ENCODE peak calls at places on chromosomes 12 and 14, in six cellular contexts. W is body of pancreas; J is brain microvascular endothelial cell; I is naive thymus-derived CD4-positive, alpha-beta T cell; K is transverse colon; Q is lung. L is an unnamed sample.

GRCh38 chr12:12376636-12377448 is 20.0 kb downstream of the BORCS5 start:
- DNase-seq in W (peak; percentile 69), J (peak; percentile 18), I (peak; percentile 82), K (no peak), Q (no peak), L (no peak)

GRCh38 chr12:122738561-122738960 is 7.9 kb upstream of the HCAR1 start:
- DNase-seq in W (no peak), J (no peak), I (no peak), K (no peak), Q (no peak), L (no peak)

GRCh38 chr12:105369014-105369413 is 38.5 kb downstream of the C12orf75 start:
- DNase-seq in W (no peak), J (peak; percentile 42), I (no peak), K (no peak), Q (no peak), L (no peak)

GRCh38 chr12:57018906-57019305 is 2.6 kb upstream of the TAC3 start:
- DNase-seq in W (no peak), J (no peak), I (no peak), K (no peak), Q (no peak), L (no peak)

GRCh38 chr14:61466249-61466904 is 145.0 kb downstream of the PRKCH start:
- DNase-seq in W (peak; percentile 54), J (peak; percentile 98), I (no peak), K (peak; percentile 51), Q (peak; percentile 45), L (peak; percentile 73)

GRCh38 chr12:6934110-6934509 is 6.4 kb downstream of the ATN1 start:
- DNase-seq in W (no peak), J (no peak), I (no peak), K (no peak), Q (no peak), L (no peak)

GRCh38 chr14:47435331-47435965 is 240.0 kb downstream of the MDGA2 start:
- DNase-seq in W (no peak), J (no peak), I (no peak), K (no peak), Q (no peak), L (no peak)

GRCh38 chr12:42483534-42483857 is 106.0 kb downstream of the PRICKLE1 start:
- DNase-seq in W (no peak), J (no peak), I (no peak), K (peak; percentile 35), Q (no peak), L (peak; percentile 60)

GRCh38 chr14:104280902-104281767 is 142.7 kb downstream of the KIF26A start:
- DNase-seq in W (peak; percentile 1), J (no peak), I (no peak), K (no peak), Q (no peak), L (peak; percentile 25)

GRCh38 chr14:94885481-94886155 is 115.7 kb upstream of the GSC start:
- DNase-seq in W (no peak), J (no peak), I (no peak), K (no peak), Q (no peak), L (no peak)

GRCh38 chr12:9820281-9820930 is 6.9 kb upstream of the KLRF1 start:
- DNase-seq in W (no peak), J (no peak), I (no peak), K (no peak), Q (no peak), L (no peak)

GRCh38 chr12:39287817-39288216 is 155.1 kb downstream of the KIF21A start:
- DNase-seq in W (no peak), J (no peak), I (no peak), K (no peak), Q (no peak), L (no peak)

GRCh38 chr14:69101331-69101826 is 51.5 kb downstream of the DCAF5 start:
- DNase-seq in W (peak; percentile 47), J (peak; percentile 79), I (peak; percentile 8), K (no peak), Q (no peak), L (no peak)

GRCh38 chr14:103867020-103867419 is 19.6 kb upstream of the PPP1R13B start:
- DNase-seq in W (no peak), J (no peak), I (no peak), K (no peak), Q (no peak), L (no peak)

GRCh38 chr14:81434230-81434629 is 34.1 kb upstream of the STON2 start:
- DNase-seq in W (no peak), J (no peak), I (no peak), K (no peak), Q (no peak), L (no peak)

GRCh38 chr12:9707864-9708808 is 24.8 kb downstream of the CLECL1 start:
- DNase-seq in W (peak; percentile 60), J (peak; percentile 36), I (peak; percentile 74), K (peak; percentile 62), Q (peak; percentile 57), L (no peak)

GRCh38 chr14:49982522-49982951 is 89.7 kb downstream of the ARF6 start:
- DNase-seq in W (no peak), J (peak; percentile 97), I (no peak), K (no peak), Q (no peak), L (no peak)

GRCh38 chr12:76962099-76962498 is 83.3 kb upstream of the CSRP2 start:
- DNase-seq in W (no peak), J (no peak), I (no peak), K (no peak), Q (no peak), L (no peak)

GRCh38 chr14:92005019-92005418 is 34.8 kb downstream of the TRIP11 start:
- DNase-seq in W (no peak), J (no peak), I (peak; percentile 68), K (no peak), Q (no peak), L (no peak)

GRCh38 chr14:105011312-105011990 is 9.4 kb downstream of the CDCA4 start:
- DNase-seq in W (no peak), J (no peak), I (no peak), K (no peak), Q (no peak), L (no peak)

GRCh38 chr12:65474831-65475230 is 196.3 kb downstream of the MSRB3 start:
- DNase-seq in W (no peak), J (no peak), I (no peak), K (no peak), Q (no peak), L (no peak)

GRCh38 chr12:101906226-101906625 is 28.8 kb downstream of the DRAM1 start:
- DNase-seq in W (no peak), J (no peak), I (no peak), K (no peak), Q (no peak), L (no peak)

GRCh38 chr12:113938471-113938870 is 27.7 kb downstream of the RBM19 start:
- DNase-seq in W (no peak), J (no peak), I (no peak), K (no peak), Q (no peak), L (no peak)

GRCh38 chr12:104154806-104155205 is 16.8 kb upstream of the NFYB start:
- DNase-seq in W (no peak), J (no peak), I (no peak), K (no peak), Q (no peak), L (no peak)

DNA sequence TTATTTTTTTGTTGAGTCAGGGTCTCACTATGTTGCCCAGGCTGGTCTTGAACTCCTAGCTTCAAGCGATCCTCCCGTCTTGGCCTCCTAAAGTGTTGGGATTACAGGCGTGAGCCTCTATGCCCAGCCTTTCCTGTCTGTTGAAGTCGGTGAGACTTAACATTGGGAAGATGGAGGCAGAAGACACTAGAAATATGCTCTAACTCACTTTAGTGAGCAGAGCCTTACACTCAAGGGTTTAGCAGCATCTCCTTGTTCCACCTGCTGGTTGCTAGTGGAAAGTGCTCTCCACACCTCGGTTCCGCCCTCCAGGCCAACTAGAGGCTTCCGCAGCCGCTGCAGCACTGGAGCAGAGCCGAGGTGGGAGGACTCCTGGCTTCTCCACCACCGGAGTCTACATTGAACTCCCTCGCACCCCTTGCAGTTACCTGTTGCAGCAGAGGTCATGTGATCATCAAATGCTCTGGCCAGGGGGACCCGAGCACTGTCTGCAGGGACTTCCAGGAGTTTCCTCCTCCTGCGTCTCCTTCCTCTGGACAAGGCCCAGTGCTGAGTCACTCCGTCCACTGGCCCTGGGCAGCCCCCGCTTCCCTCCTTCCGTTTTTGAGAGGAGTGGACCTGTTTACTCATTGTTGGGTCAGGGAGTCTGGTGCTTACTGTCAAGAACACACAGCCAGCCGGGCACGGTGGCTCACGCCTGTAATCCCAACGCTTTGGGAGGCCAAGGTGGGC is 9.4 kb upstream of the HVCN1 start:
- DNase-seq in W (peak; percentile 85), J (peak; percentile 77), I (peak; percentile 84), K (peak; percentile 81), Q (peak; percentile 71), L (peak; percentile 90)
- H3K27ac ChIP-seq in W (peak overlapping the region; percentile 45), J (no peak overlapping the region), I (no peak overlapping the region), K (peak overlapping the region; percentile 6), Q (no peak overlapping the region), L (peak overlapping the region; percentile 44)

DNA sequence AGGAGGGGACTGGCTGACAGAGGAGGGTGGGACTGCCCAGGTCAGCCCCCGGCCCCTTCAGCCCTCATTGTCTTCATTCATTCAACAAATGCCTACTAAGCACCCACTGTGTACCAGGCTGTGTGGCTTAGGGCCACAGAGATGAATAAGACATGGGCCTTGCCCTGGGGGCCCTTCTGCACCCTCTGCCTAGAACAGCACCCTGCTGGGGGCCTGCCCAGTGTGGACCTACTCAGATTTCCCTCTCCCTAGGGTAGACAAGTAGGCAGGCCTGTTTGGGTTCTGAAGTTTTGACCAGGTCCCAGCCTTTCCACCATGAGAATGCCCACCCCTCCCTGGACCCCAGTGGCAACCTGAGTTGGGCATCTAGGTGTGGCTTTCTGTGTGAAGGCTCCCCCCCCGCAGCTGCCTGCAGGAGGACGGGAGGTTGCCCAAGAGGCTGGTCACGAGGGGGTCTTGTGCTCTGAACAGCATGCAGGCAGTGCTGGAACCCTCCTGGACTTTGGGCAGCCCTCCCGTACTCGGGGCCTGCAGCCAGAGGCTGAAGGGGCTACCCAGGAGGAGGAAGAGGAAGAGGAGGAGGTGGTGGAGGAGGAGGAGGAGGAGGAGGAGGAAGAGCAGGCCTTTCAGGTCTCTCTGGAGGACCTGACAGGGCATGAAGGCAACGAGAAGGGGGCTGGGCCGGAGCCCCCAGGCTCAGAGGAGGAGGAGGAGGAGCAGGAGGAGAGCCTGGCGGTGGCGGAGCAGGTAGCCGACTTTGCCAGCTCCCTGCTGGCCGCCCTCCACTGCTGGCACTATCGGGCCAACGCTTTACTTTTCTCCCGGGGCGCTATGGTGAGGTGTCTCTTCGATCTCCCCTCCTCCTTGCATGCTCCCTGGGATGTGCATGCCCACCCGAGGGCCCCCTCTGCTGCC is 33.4 kb downstream of the PLEKHG3 start:
- DNase-seq in W (no peak), J (no peak), I (no peak), K (no peak), Q (no peak), L (no peak)
- H3K36me3 ChIP-seq in W (peaks cover 28% of the 10 kb centered on the region), J (peaks cover 34% of the 10 kb centered on the region), I (no peaks in the 10 kb centered on the region), K (peaks cover 48% of the 10 kb centered on the region), Q (no peaks in the 10 kb centered on the region), L (peaks cover 69% of the 10 kb centered on the region)

GRCh38 chr12:51910691-51911090 is 3.4 kb downstream of the ACVRL1 start:
- DNase-seq in W (no peak), J (no peak), I (no peak), K (no peak), Q (no peak), L (no peak)
- H3K27ac ChIP-seq in W (peak overlapping the region; percentile 22), J (no peak overlapping the region), I (no peak overlapping the region), K (peak overlapping the region; percentile 55), Q (peak overlapping the region; percentile 43), L (peak overlapping the region; percentile 60)

DNA sequence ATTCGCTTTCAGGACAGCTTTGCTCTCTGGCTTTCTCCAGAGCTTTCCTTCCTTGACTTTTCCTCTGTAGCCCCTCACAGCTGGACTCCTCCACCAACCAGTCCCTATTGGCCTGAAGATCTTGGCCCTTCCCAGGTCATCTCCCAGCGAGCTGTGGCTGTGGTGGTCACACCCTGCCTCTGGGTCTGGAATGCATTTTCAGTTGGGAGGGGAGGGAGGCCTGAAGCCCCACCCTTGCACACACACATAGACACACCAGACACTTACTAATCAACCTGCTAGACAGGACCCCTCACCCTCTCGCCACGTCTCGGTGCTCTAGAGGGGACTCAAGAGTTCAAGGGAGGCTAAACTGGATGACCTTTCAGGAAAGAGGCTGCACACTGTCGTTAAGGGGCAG is 13.9 kb downstream of the JDP2 start:
- DNase-seq in W (no peak), J (no peak), I (no peak), K (no peak), Q (no peak), L (no peak)
- H3K36me3 ChIP-seq in W (no peaks in the 10 kb centered on the region), J (peaks cover 2% of the 10 kb centered on the region), I (no peaks in the 10 kb centered on the region), K (peaks cover 3% of the 10 kb centered on the region), Q (peaks cover 21% of the 10 kb centered on the region), L (no peaks in the 10 kb centered on the region)